ENCODE peak calls at places on chromosomes 7 and 10, in four cellular contexts. One of them, this sample, is unnamed.

GRCh38 chr10:19809481-19809880 is 6.8 kb upstream of the PLXDC2 start:
- DNase-seq in AG10803: no peak
- DNase-seq in brain microvascular endothelial cell: no peak
- DNase-seq in AG04450: no peak
- DNase-seq in this sample: no peak

GRCh38 chr10:74282853-74283205 is 131.8 kb downstream of the ADK start:
- DNase-seq in AG04450: no peak
- DNase-seq in AG10803: no peak
- DNase-seq in brain microvascular endothelial cell: no peak
- DNase-seq in this sample: peak

GRCh38 chr10:15737635-15738034 is 17.9 kb upstream of the ITGA8 start:
- DNase-seq in AG10803: peak
- DNase-seq in brain microvascular endothelial cell: no peak
- DNase-seq in AG04450: no peak
- DNase-seq in this sample: no peak

GRCh38 chr10:42732266-42732665 is 50.3 kb upstream of the BMS1 start:
- DNase-seq in AG10803: no peak
- DNase-seq in brain microvascular endothelial cell: no peak
- DNase-seq in AG04450: no peak
- DNase-seq in this sample: no peak

GRCh38 chr7:28217161-28217560 is 36.6 kb upstream of the JAZF1 start:
- DNase-seq in AG04450: no peak
- DNase-seq in brain microvascular endothelial cell: no peak
- DNase-seq in AG10803: no peak
- DNase-seq in this sample: no peak

GRCh38 chr7:144836545-144836842 is 641 bp upstream of the TPK1 start:
- DNase-seq in AG10803: no peak
- DNase-seq in AG04450: no peak
- DNase-seq in brain microvascular endothelial cell: no peak
- DNase-seq in this sample: no peak

GRCh38 chr10:127576751-127577161 is 27.6 kb downstream of the NPS start:
- DNase-seq in brain microvascular endothelial cell: no peak
- DNase-seq in AG10803: no peak
- DNase-seq in AG04450: no peak
- DNase-seq in this sample: no peak

GRCh38 chr7:105399043-105399725 is 10.5 kb upstream of the SRPK2 start:
- DNase-seq in AG10803: peak
- DNase-seq in brain microvascular endothelial cell: no peak
- DNase-seq in AG04450: no peak
- DNase-seq in this sample: no peak

GRCh38 chr7:1695800-1696454 is 25.9 kb downstream of the ELFN1 start:
- DNase-seq in AG10803: no peak
- DNase-seq in brain microvascular endothelial cell: no peak
- DNase-seq in AG04450: no peak
- DNase-seq in this sample: no peak

GRCh38 chr10:119006451-119007210 is 22.9 kb upstream of the NANOS1 start:
- DNase-seq in brain microvascular endothelial cell: peak
- DNase-seq in AG04450: peak
- DNase-seq in AG10803: peak
- DNase-seq in this sample: peak

GRCh38 chr7:93115796-93116195 is 2.0 kb downstream of the SAMD9 start:
- DNase-seq in AG10803: peak
- DNase-seq in AG04450: peak
- DNase-seq in brain microvascular endothelial cell: peak
- DNase-seq in this sample: peak

GRCh38 chr10:114349505-114350211 is 54.6 kb downstream of the AFAP1L2 start:
- DNase-seq in brain microvascular endothelial cell: no peak
- DNase-seq in AG10803: no peak
- DNase-seq in AG04450: no peak
- DNase-seq in this sample: no peak

GRCh38 chr10:72336259-72337038 is 18.3 kb downstream of the DNAJB12 start:
- DNase-seq in AG04450: no peak
- DNase-seq in brain microvascular endothelial cell: no peak
- DNase-seq in AG10803: no peak
- DNase-seq in this sample: no peak

GRCh38 chr7:101017099-101017777 is 2.6 kb upstream of the MUC17 start:
- DNase-seq in AG04450: peak
- DNase-seq in brain microvascular endothelial cell: peak
- DNase-seq in AG10803: peak
- DNase-seq in this sample: peak

GRCh38 chr7:149832332-149833041 is 5.7 kb upstream of the ZNF862 start:
- DNase-seq in brain microvascular endothelial cell: no peak
- DNase-seq in AG10803: no peak
- DNase-seq in AG04450: no peak
- DNase-seq in this sample: no peak

GRCh38 chr7:152411389-152411788 is 24.4 kb downstream of the KMT2C start:
- DNase-seq in AG04450: no peak
- DNase-seq in AG10803: no peak
- DNase-seq in brain microvascular endothelial cell: no peak
- DNase-seq in this sample: no peak

GRCh38 chr7:14403587-14403986 is 414.1 kb upstream of the ETV1 start:
- DNase-seq in brain microvascular endothelial cell: no peak
- DNase-seq in AG10803: no peak
- DNase-seq in AG04450: no peak
- DNase-seq in this sample: no peak

GRCh38 chr7:87210506-87210905 is 9.0 kb downstream of the TMEM243 start:
- DNase-seq in AG04450: no peak
- DNase-seq in brain microvascular endothelial cell: no peak
- DNase-seq in AG10803: peak
- DNase-seq in this sample: no peak

GRCh38 chr7:6730343-6730633 is 23.5 kb upstream of the ZNF12 start:
- DNase-seq in AG10803: peak
- DNase-seq in brain microvascular endothelial cell: no peak
- DNase-seq in AG04450: no peak
- DNase-seq in this sample: no peak

GRCh38 chr10:80199828-80200227 is 5.5 kb downstream of the ANXA11 start:
- DNase-seq in AG10803: peak
- DNase-seq in brain microvascular endothelial cell: peak
- DNase-seq in AG04450: no peak
- DNase-seq in this sample: no peak

GRCh38 chr7:3730271-3730670 is 429.2 kb downstream of the SDK1 start:
- DNase-seq in brain microvascular endothelial cell: no peak
- DNase-seq in AG04450: no peak
- DNase-seq in AG10803: no peak
- DNase-seq in this sample: no peak

GRCh38 chr7:135584362-135585353 is 26.9 kb downstream of the NUP205 start:
- DNase-seq in brain microvascular endothelial cell: no peak
- DNase-seq in AG04450: no peak
- DNase-seq in AG10803: no peak
- DNase-seq in this sample: no peak

GRCh38 chr7:103048833-103049232 is 25.8 kb downstream of the FBXL13 start:
- DNase-seq in AG04450: no peak
- DNase-seq in brain microvascular endothelial cell: no peak
- DNase-seq in AG10803: no peak
- DNase-seq in this sample: no peak

GRCh38 chr7:66413379-66414114 is 208.4 kb downstream of the TPST1 start:
- DNase-seq in AG04450: peak
- DNase-seq in brain microvascular endothelial cell: peak
- DNase-seq in AG10803: peak
- DNase-seq in this sample: peak

GRCh38 chr10:91378061-91378460 is 32.1 kb upstream of the HECTD2 start:
- DNase-seq in brain microvascular endothelial cell: peak
- DNase-seq in AG10803: no peak
- DNase-seq in AG04450: no peak
- DNase-seq in this sample: no peak

GRCh38 chr7:155729847-155730246 is 82.4 kb downstream of the SHH start:
- DNase-seq in brain microvascular endothelial cell: peak
- DNase-seq in AG04450: no peak
- DNase-seq in AG10803: peak
- DNase-seq in this sample: no peak

GRCh38 chr7:135181929-135182678 is 11.6 kb upstream of the CYREN start:
- DNase-seq in AG10803: no peak
- DNase-seq in AG04450: no peak
- DNase-seq in brain microvascular endothelial cell: no peak
- DNase-seq in this sample: no peak

GRCh38 chr7:148856891-148857290 is 27.2 kb downstream of the EZH2 start:
- DNase-seq in AG04450: no peak
- DNase-seq in brain microvascular endothelial cell: peak
- DNase-seq in AG10803: no peak
- DNase-seq in this sample: no peak

GRCh38 chr7:139153832-139154231 is 44.3 kb upstream of the ZC3HAV1 start:
- DNase-seq in brain microvascular endothelial cell: peak
- DNase-seq in AG10803: peak
- DNase-seq in AG04450: peak
- DNase-seq in this sample: peak

GRCh38 chr10:77578583-77579227 is 58.9 kb downstream of the KCNMA1 start:
- DNase-seq in AG10803: peak
- DNase-seq in AG04450: no peak
- DNase-seq in brain microvascular endothelial cell: peak
- DNase-seq in this sample: no peak

GRCh38 chr10:114370199-114370598 is 34.1 kb downstream of the AFAP1L2 start:
- DNase-seq in AG04450: no peak
- DNase-seq in AG10803: no peak
- DNase-seq in brain microvascular endothelial cell: no peak
- DNase-seq in this sample: no peak

GRCh38 chr7:148575640-148576411 is 14.7 kb upstream of the C7orf33 start:
- DNase-seq in AG04450: peak
- DNase-seq in brain microvascular endothelial cell: peak
- DNase-seq in AG10803: peak
- DNase-seq in this sample: peak

GRCh38 chr10:11535376-11535959 is 76.0 kb downstream of the USP6NL start:
- DNase-seq in AG10803: no peak
- DNase-seq in brain microvascular endothelial cell: no peak
- DNase-seq in AG04450: no peak
- DNase-seq in this sample: no peak
- H3K4me3 ChIP-seq in AG10803: no peak
- H3K4me3 ChIP-seq in brain microvascular endothelial cell: no peak
- H3K4me3 ChIP-seq in AG04450: no peak
- H3K4me3 ChIP-seq in this sample: no peak

GRCh38 chr7:90594791-90595317 is 1.3 kb upstream of the CDK14 start:
- DNase-seq in brain microvascular endothelial cell: peak
- DNase-seq in AG04450: no peak
- DNase-seq in AG10803: peak
- DNase-seq in this sample: peak

GRCh38 chr7:90597527-90597871 is 1.4 kb downstream of the CDK14 start:
- DNase-seq in AG04450: no peak
- DNase-seq in AG10803: no peak
- DNase-seq in brain microvascular endothelial cell: no peak
- DNase-seq in this sample: no peak

GRCh38 chr7:90595801-90596683 is at the start of gene CDK14:
- DNase-seq in AG10803: peak
- DNase-seq in AG04450: no peak
- DNase-seq in brain microvascular endothelial cell: peak
- DNase-seq in this sample: no peak

GRCh38 chr7:90596745-90597526 is 815 bp downstream of the CDK14 start:
- DNase-seq in AG10803: peak
- DNase-seq in brain microvascular endothelial cell: peak
- DNase-seq in AG04450: no peak
- DNase-seq in this sample: no peak

DNA sequence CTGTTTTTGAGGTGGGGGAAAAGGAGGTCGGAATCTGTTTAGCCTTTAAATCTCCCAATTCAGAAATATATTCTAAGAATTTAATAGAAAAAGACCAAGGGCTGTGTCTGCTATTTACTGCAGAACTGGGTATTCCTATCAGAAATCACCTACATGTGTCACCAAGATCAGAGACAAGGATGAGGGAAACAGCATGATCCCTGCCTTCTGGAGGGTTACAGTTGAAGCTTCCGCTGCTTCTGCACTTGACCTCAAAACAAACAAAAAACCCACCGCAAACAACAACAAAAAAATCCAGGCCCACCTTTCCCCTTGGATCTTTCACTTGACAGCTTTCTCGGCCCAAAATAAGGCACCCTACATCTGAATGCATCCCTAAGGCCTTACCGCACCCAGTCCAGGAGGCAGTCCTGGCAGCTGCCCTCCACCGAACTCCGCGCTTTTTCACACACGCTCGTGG is 750 bp upstream of the CDK14 start:
- DNase-seq in AG10803: peak
- DNase-seq in AG04450: no peak
- DNase-seq in brain microvascular endothelial cell: peak
- DNase-seq in this sample: no peak
- H3K4me3 ChIP-seq in AG10803: peak
- H3K4me3 ChIP-seq in AG04450: peak
- H3K4me3 ChIP-seq in brain microvascular endothelial cell: peak
- H3K4me3 ChIP-seq in this sample: peak

GRCh38 chr10:131089150-131089549 is 222.4 kb downstream of the TCERG1L start:
- DNase-seq in brain microvascular endothelial cell: no peak
- DNase-seq in AG10803: no peak
- DNase-seq in AG04450: no peak
- DNase-seq in this sample: no peak

GRCh38 chr10:131090761-131091661 is 220.5 kb downstream of the TCERG1L start:
- DNase-seq in AG10803: no peak
- DNase-seq in brain microvascular endothelial cell: no peak
- DNase-seq in AG04450: no peak
- DNase-seq in this sample: no peak

GRCh38 chr10:131091682-131092081 is 219.8 kb downstream of the TCERG1L start:
- DNase-seq in AG04450: no peak
- DNase-seq in AG10803: no peak
- DNase-seq in brain microvascular endothelial cell: no peak
- DNase-seq in this sample: no peak

GRCh38 chr10:131088619-131089018 is 222.9 kb downstream of the TCERG1L start:
- DNase-seq in AG04450: no peak
- DNase-seq in AG10803: no peak
- DNase-seq in brain microvascular endothelial cell: no peak
- DNase-seq in this sample: no peak

GRCh38 chr10:131089861-131090260 is 221.7 kb downstream of the TCERG1L start:
- DNase-seq in AG10803: no peak
- DNase-seq in AG04450: no peak
- DNase-seq in brain microvascular endothelial cell: no peak
- DNase-seq in this sample: no peak
- H3K4me3 ChIP-seq in AG10803: no peak
- H3K4me3 ChIP-seq in AG04450: no peak
- H3K4me3 ChIP-seq in brain microvascular endothelial cell: no peak
- H3K4me3 ChIP-seq in this sample: no peak

GRCh38 chr10:132274581-132274980 is 33.2 kb downstream of the STK32C start:
- DNase-seq in brain microvascular endothelial cell: no peak
- DNase-seq in AG04450: no peak
- DNase-seq in AG10803: no peak
- DNase-seq in this sample: no peak

GRCh38 chr10:132273966-132274365 is 33.8 kb downstream of the STK32C start:
- DNase-seq in AG04450: no peak
- DNase-seq in brain microvascular endothelial cell: no peak
- DNase-seq in AG10803: no peak
- DNase-seq in this sample: no peak

GRCh38 chr10:132275426-132276178 is 32.1 kb downstream of the STK32C start:
- DNase-seq in brain microvascular endothelial cell: no peak
- DNase-seq in AG04450: no peak
- DNase-seq in AG10803: no peak
- DNase-seq in this sample: no peak

GRCh38 chr10:132276179-132276675 is 31.5 kb downstream of the STK32C start:
- DNase-seq in brain microvascular endothelial cell: no peak
- DNase-seq in AG04450: no peak
- DNase-seq in AG10803: no peak
- DNase-seq in this sample: no peak

DNA sequence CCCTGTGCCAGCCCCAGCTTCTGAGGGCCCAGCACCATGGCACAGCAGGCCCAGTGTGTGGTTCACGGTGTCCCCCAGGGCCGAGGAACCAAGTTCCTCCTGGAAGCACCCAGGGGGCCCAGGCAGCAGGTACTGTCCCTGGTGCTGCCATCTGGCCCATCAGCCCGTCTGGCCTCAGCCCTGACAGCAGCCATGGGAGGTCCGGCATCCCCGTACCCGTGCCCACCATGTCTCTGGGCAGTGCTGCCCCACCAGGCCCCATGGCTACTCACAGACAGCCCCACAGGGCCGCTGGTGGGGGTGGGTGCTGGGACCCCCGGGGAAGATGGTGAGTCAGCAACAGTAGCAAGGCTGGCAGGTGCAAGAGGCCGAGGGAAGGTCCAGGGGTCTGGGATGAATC is 32.8 kb downstream of the STK32C start:
- DNase-seq in brain microvascular endothelial cell: no peak
- DNase-seq in AG04450: no peak
- DNase-seq in AG10803: no peak
- DNase-seq in this sample: no peak
- H3K4me3 ChIP-seq in brain microvascular endothelial cell: no peak
- H3K4me3 ChIP-seq in AG04450: no peak
- H3K4me3 ChIP-seq in AG10803: no peak
- H3K4me3 ChIP-seq in this sample: no peak

This sample was measured in skeletal muscle cell.